ENCODE peak calls at places on chromosomes 2 and 18, in nine cellular contexts. C is stimulated activated CD4-positive, alpha-beta T cell treated with anti-CD3 and anti-CD28 coated beads, Interleukin-12 subunit alpha, Interleukin-12 subunit beta, amount 100 ng/mL, for 4 hours; E is kidney epithelial cell; F is HuH-7; W is BE2C; G is HS-5; U is activated T-helper 1 cell treated with Interleukin-2 at 50 U/mL for 16 hours; Z is fibroblast of pulmonary artery; A is NCI-H510A. B is an unnamed sample.

GRCh38 chr18:31614044-31614443 is 22.4 kb downstream of the TTR start:
- DNase-seq in F (no peak), C (no peak), E (no peak), W (no peak), Z (no peak), U (no peak), A (no peak), G (no peak), B (no peak)

GRCh38 chr2:211760103-211760502 is 778.5 kb downstream of the ERBB4 start:
- DNase-seq in G (no peak), E (no peak), C (no peak), W (no peak), Z (no peak), A (no peak), F (no peak), U (no peak), B (no peak)

GRCh38 chr2:119531292-119531691 is 7.0 kb upstream of the SCTR start:
- DNase-seq in F (no peak), Z (peak), G (no peak), U (no peak), A (no peak), E (no peak), W (no peak), C (no peak), B (peak)

GRCh38 chr2:188345020-188345419 is 53.3 kb downstream of the GULP1 start:
- DNase-seq in W (no peak), E (no peak), G (no peak), A (no peak), C (no peak), U (no peak), F (no peak), Z (no peak), B (no peak)

GRCh38 chr18:5455644-5456043 is 88.2 kb downstream of the EPB41L3 start:
- DNase-seq in Z (peak), F (no peak), U (no peak), A (no peak), E (no peak), G (peak), C (no peak), W (no peak), B (no peak)

GRCh38 chr18:48459016-48459415 is 49.8 kb upstream of the ZBTB7C start:
- DNase-seq in E (no peak), C (no peak), Z (no peak), A (no peak), F (no peak), G (no peak), W (no peak), U (no peak), B (no peak)

GRCh38 chr2:125168442-125168841 is 1143.4 kb downstream of the CNTNAP5 start:
- DNase-seq in U (no peak), G (peak), E (no peak), Z (peak), C (no peak), A (no peak), F (no peak), W (no peak), B (no peak)

GRCh38 chr2:223732346-223732745 is 105.0 kb downstream of the AP1S3 start:
- DNase-seq in F (no peak), Z (no peak), E (no peak), C (no peak), G (no peak), A (no peak), W (no peak), U (no peak), B (no peak)

GRCh38 chr2:148756292-148756975 is 111.9 kb downstream of the EPC2 start:
- DNase-seq in E (no peak), W (no peak), Z (peak), F (no peak), C (no peak), U (no peak), G (peak), A (no peak), B (no peak)

GRCh38 chr2:162116372-162116771 is 35.7 kb downstream of the GCG start:
- DNase-seq in F (no peak), W (no peak), C (no peak), Z (no peak), U (no peak), G (no peak), A (no peak), E (no peak), B (no peak)

GRCh38 chr18:50806208-50806616 is 13.6 kb downstream of the MRO start:
- DNase-seq in A (no peak), U (no peak), Z (no peak), C (no peak), W (no peak), E (no peak), G (no peak), F (peak), B (no peak)

GRCh38 chr2:223930002-223930976 is 14.8 kb downstream of the WDFY1 start:
- DNase-seq in C (no peak), F (peak), U (no peak), W (peak), A (no peak), G (no peak), E (no peak), Z (no peak), B (no peak)

GRCh38 chr2:168600970-168601369 is 144.9 kb downstream of the CERS6 start:
- DNase-seq in A (no peak), G (no peak), C (no peak), W (no peak), F (no peak), E (no peak), Z (no peak), U (no peak), B (no peak)

GRCh38 chr18:26655010-26655613 is 106.8 kb upstream of the KCTD1 start:
- DNase-seq in C (no peak), A (no peak), W (no peak), F (no peak), G (no peak), U (no peak), E (no peak), Z (peak), B (no peak)

GRCh38 chr2:134228493-134228903 is 25.4 kb upstream of the MGAT5 start:
- DNase-seq in W (peak), U (no peak), G (no peak), Z (no peak), A (no peak), C (no peak), E (no peak), F (no peak), B (no peak)

GRCh38 chr18:35099911-35100310 is 58.7 kb downstream of the MAPRE2 start:
- DNase-seq in G (no peak), Z (peak), C (no peak), W (no peak), E (peak), U (no peak), F (no peak), A (no peak), B (no peak)

GRCh38 chr18:10119991-10120390 is 206.2 kb downstream of the VAPA start:
- DNase-seq in A (no peak), F (no peak), E (no peak), G (no peak), C (no peak), U (no peak), Z (no peak), W (no peak), B (no peak)

GRCh38 chr2:104698276-104698675 is 155.6 kb upstream of the POU3F3 start:
- DNase-seq in F (no peak), W (no peak), Z (no peak), E (no peak), U (no peak), G (no peak), C (no peak), A (no peak), B (no peak)

GRCh38 chr2:28782423-28782822 is 28.2 kb upstream of the SPDYA start:
- DNase-seq in G (no peak), F (no peak), Z (no peak), C (no peak), A (no peak), U (no peak), W (no peak), E (no peak), B (no peak)

B was measured in SJCRH30.